ENCODE peak calls at places on chromosomes 6 and 20, in four cellular contexts. One of them, this sample, is unnamed.
A peak's percentile ranks its signal among the peaks of the same experiment; 100 is the strongest.

GRCh38 chr20:17210983-17211382 is 15.9 kb upstream of the PCSK2 start:
- DNase-seq in heart right ventricle: no peak
- DNase-seq in lung: no peak
- DNase-seq in GM20000: no peak
- DNase-seq in this sample: no peak

GRCh38 chr6:79710127-79710526 is 79.0 kb downstream of the SH3BGRL2 start:
- DNase-seq in heart right ventricle: no peak
- DNase-seq in lung: no peak
- DNase-seq in GM20000: no peak
- DNase-seq in this sample: no peak

GRCh38 chr20:7926767-7927166 is 13.5 kb downstream of the HAO1 start:
- DNase-seq in heart right ventricle: no peak
- DNase-seq in lung: no peak
- DNase-seq in GM20000: no peak
- DNase-seq in this sample: no peak

GRCh38 chr20:33148040-33148439 is 19.9 kb upstream of the BPIFA2 start:
- DNase-seq in heart right ventricle: no peak
- DNase-seq in lung: no peak
- DNase-seq in GM20000: no peak
- DNase-seq in this sample: no peak

GRCh38 chr6:5626727-5627426 is 365.6 kb downstream of the FARS2 start:
- DNase-seq in heart right ventricle: no peak
- DNase-seq in lung: no peak
- DNase-seq in GM20000: peak; percentile 42
- DNase-seq in this sample: peak; percentile 31

GRCh38 chr6:140321891-140322290 is 947.4 kb upstream of the CITED2 start:
- DNase-seq in heart right ventricle: no peak
- DNase-seq in lung: no peak
- DNase-seq in GM20000: no peak
- DNase-seq in this sample: no peak

GRCh38 chr6:168201383-168201782 is 118.2 kb downstream of the DACT2 start:
- DNase-seq in heart right ventricle: no peak
- DNase-seq in lung: no peak
- DNase-seq in GM20000: no peak
- DNase-seq in this sample: no peak

GRCh38 chr6:104855507-104855906 is 4.2 kb downstream of the HACE1 start:
- DNase-seq in heart right ventricle: no peak
- DNase-seq in lung: no peak
- DNase-seq in GM20000: no peak
- DNase-seq in this sample: no peak

GRCh38 chr6:96195272-96195671 is 179.5 kb downstream of the FUT9 start:
- DNase-seq in heart right ventricle: no peak
- DNase-seq in lung: no peak
- DNase-seq in GM20000: no peak
- DNase-seq in this sample: no peak

GRCh38 chr20:36105731-36106226 is 48.8 kb upstream of the EPB41L1 start:
- DNase-seq in heart right ventricle: no peak
- DNase-seq in lung: peak; percentile 51
- DNase-seq in GM20000: no peak
- DNase-seq in this sample: no peak

GRCh38 chr6:8780653-8781052 is 345.3 kb upstream of the SLC35B3 start:
- DNase-seq in heart right ventricle: no peak
- DNase-seq in lung: no peak
- DNase-seq in GM20000: no peak
- DNase-seq in this sample: no peak

GRCh38 chr6:3513416-3513815 is 56.6 kb upstream of the SLC22A23 start:
- DNase-seq in heart right ventricle: no peak
- DNase-seq in lung: no peak
- DNase-seq in GM20000: no peak
- DNase-seq in this sample: no peak

GRCh38 chr6:68400396-68400795 is 234.7 kb upstream of the ADGRB3 start:
- DNase-seq in heart right ventricle: no peak
- DNase-seq in lung: no peak
- DNase-seq in GM20000: no peak
- DNase-seq in this sample: no peak
- TF ChIP-seq CTCF in heart right ventricle: no peak
- TF ChIP-seq CTCF in lung: no peak
- TF ChIP-seq CTCF in GM20000: no peak
- TF ChIP-seq CTCF in this sample: peak; percentile 44

GRCh38 chr6:157905590-157906337 is 75.9 kb upstream of the SYNJ2 start:
- DNase-seq in heart right ventricle: no peak
- DNase-seq in lung: no peak
- DNase-seq in GM20000: no peak
- DNase-seq in this sample: no peak
- TF ChIP-seq CTCF in heart right ventricle: no peak
- TF ChIP-seq CTCF in lung: no peak
- TF ChIP-seq CTCF in GM20000: no peak
- TF ChIP-seq CTCF in this sample: no peak

DNA sequence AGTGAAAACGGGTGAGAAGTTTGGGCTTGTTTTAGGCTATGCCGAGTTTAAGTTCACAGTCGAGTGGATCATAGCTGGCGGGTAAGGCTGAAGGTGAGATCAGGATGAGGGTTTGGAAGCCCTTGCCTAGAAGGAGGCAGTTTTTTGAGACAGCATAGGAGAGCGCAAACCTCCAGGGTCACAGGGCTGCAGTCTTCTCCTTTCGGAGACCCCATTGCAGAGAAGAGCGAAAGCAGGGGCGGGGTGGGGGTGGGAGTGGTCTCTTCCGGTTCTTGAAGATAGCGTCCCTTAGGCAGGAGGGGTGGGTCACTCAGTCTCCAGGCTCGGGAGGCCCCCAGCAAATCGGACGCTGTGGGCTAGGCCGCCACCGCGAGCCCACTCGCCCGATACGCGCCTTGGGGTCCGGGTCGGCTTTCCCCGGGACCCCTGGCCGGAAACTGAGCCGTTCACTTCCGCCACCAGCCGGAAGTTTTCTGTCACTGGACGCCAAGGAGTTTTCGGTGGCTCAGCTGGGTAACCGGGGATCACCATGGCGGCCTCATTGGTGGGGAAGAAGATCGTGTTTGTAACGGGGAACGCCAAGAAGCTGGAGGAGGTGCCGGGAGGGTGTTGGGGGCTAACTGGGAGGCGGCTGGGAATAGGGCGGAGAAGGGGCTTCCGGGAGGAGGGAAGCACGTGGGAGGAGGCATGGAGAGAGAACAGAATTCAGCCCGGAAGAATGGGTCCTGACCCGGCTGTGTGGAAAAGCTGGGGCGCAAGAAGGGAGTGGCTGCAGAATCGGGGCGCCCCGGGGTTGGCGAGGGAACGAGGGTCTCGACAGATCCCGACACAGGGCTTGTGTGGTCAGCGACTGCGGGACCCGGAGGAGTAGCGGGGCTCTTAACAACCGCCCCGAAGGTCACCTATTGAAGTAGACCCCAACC is at the start of gene ITPA:
- DNase-seq in heart right ventricle: peak; percentile 45
- DNase-seq in lung: peak; percentile 53
- DNase-seq in GM20000: peak; percentile 85
- DNase-seq in this sample: peak; percentile 82
- TF ChIP-seq CTCF in heart right ventricle: no peak
- TF ChIP-seq CTCF in lung: no peak
- TF ChIP-seq CTCF in GM20000: no peak
- TF ChIP-seq CTCF in this sample: no peak

DNA sequence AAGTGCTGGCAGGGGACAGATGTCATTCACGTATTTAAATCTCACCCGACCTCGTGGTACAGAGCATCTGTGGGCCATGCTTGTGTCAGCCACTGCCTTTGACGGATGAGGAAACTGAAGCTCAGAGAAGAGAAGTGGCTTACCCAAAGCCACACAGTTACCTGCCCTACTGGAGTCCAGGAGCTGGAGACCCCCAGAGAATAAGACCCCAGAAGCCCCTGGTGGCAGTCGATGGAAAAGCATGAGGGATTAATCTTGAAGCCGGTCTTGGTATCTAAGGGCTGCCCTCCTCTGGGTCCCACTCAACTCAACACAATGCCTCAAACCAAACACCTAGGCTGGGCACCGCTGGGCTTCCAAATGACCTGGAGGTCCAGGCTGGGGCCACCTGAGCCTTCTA is 83.1 kb downstream of the GRM4 start:
- DNase-seq in heart right ventricle: no peak
- DNase-seq in lung: no peak
- DNase-seq in GM20000: no peak
- DNase-seq in this sample: no peak
- TF ChIP-seq CTCF in heart right ventricle: no peak
- TF ChIP-seq CTCF in lung: no peak
- TF ChIP-seq CTCF in GM20000: no peak
- TF ChIP-seq CTCF in this sample: peak; percentile 17

DNA sequence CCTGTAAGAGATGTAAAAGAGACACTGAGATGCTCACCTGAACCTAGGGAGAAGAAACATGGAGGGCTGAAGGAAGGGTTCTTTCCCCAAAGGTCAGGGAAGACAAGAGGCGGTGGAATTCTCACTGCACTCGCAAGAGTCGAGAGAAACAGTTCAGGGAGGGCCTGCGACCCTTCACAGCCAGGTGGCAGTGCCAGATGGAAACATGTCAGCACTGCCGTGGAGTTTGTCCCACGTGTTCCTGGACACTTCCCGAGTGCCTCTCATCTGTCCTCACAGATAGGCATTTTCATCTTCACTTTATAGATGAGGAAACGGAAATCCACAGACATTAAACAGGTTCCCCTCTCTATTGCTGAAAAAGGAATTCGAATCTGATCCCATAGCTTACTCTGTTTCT is 70.4 kb upstream of the SYNJ2 start:
- DNase-seq in heart right ventricle: no peak
- DNase-seq in lung: no peak
- DNase-seq in GM20000: no peak
- DNase-seq in this sample: no peak
- TF ChIP-seq CTCF in heart right ventricle: peak; percentile 36
- TF ChIP-seq CTCF in lung: no peak
- TF ChIP-seq CTCF in GM20000: no peak
- TF ChIP-seq CTCF in this sample: no peak

DNA sequence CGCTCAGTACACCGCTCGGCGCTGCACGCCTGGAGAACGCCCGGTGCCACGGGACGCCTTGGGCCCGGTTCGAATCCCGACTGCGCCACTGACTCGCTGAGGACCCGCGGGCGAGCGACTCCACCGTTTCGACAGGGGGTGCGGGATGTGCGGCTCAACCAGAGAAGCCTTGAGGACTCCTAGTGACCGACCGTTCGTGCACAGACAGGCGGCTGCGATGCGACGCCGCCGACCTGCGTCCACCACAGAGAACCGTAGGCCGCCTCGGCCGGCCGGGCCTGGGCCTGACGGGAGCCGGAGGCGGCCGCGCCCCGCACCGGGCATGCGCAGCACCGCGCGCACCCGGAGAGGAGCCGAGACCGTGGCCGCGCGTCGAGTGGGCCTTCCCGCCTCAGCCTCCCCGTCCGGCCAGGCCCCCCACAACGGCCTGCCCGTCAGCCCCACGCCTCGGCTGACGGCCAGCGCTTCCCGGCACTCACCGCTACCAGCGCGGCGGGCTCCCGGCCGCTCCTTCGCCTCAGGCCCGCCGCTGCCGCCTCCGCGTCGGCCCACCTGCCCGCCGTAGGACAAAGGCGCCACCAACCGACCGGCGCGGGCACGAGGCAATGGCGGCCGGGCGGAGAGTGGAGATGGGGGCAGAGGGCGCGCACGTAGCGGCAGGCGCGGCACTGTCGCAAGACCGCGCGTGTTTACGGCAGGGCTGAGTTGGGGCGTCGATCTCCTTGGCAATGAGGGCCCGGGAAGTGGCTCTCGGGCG is at the start of gene NCOA5:
- DNase-seq in heart right ventricle: peak; percentile 96
- DNase-seq in lung: peak; percentile 94
- DNase-seq in GM20000: peak; percentile 98
- DNase-seq in this sample: peak; percentile 97
- TF ChIP-seq CTCF in heart right ventricle: peak; percentile 56
- TF ChIP-seq CTCF in lung: no peak
- TF ChIP-seq CTCF in GM20000: peak; percentile 43
- TF ChIP-seq CTCF in this sample: peak; percentile 64

DNA sequence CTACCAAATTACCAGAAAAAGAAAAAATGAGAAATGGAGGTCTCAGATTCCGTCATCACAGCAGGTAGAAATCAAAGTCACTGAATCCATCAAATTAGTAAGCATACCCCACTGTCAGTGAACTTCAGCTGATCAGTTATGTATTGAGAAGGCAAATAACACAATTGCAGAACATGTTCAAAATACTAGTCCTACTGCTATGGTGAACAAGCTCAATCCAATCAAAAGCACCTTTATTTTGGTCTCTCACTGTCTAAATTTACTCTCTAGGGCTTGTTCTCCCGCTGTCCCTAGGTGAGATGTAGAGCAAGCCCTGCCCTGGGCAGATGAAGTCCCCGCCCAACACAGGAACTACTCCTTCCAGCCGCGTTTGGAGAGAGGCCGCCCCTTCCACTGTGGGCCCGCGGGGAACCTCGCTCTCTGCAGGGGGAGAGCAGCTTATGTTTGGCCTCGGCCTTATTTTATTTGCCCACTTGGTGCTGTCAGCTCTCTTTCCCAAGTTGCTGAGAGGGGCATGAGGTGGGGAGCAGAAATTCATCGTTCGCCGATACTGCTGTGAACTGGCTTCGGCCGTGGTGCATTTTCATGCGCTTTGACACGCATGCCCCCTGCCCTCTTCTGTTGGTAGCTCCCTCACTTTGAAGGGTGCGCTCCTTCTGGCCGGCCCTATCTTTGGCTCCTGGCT is 14.3 kb upstream of the MAP1LC3A start:
- DNase-seq in heart right ventricle: no peak
- DNase-seq in lung: no peak
- DNase-seq in GM20000: no peak
- DNase-seq in this sample: no peak
- TF ChIP-seq CTCF in heart right ventricle: no peak
- TF ChIP-seq CTCF in lung: no peak
- TF ChIP-seq CTCF in GM20000: no peak
- TF ChIP-seq CTCF in this sample: no peak

DNA sequence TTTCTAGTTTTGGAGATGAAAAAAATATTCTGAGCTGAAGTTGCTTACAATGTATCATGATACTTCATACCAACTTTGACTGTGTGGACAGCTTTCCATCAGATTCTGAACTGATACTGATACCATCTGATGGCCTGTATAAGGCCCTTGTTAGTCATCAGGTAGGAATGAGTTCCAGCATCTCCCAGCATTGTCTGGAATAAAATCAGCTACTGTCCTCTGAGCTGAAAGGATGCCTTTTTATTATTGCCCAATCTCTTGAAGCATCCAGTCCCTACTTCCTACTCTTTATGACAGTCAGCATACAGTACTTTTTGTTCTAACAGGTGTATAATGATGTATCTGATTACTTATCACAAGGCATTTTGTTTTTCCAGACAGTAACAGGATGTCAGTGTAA is 70.6 kb upstream of the EYA4 start:
- DNase-seq in heart right ventricle: no peak
- DNase-seq in lung: no peak
- DNase-seq in GM20000: no peak
- DNase-seq in this sample: no peak
- TF ChIP-seq CTCF in heart right ventricle: no peak
- TF ChIP-seq CTCF in lung: no peak
- TF ChIP-seq CTCF in GM20000: no peak
- TF ChIP-seq CTCF in this sample: no peak